ENCODE peak calls at places on chromosome 4, in seven cellular contexts. F is Caco-2, Y is fibroblast of pulmonary artery, K is neural crest cell, Q is glutamatergic neuron, L is kidney, J is B cell. C is an unnamed sample.

GRCh38 chr4:126269106-126269505 is 954.4 kb downstream of the FAT4 start:
- DNase-seq in F (no peak), Y (peak; percentile 71), K (no peak), Q (no peak), L (no peak), J (no peak), C (no peak)

GRCh38 chr4:159855731-159856130 is 752.9 kb downstream of the RAPGEF2 start:
- DNase-seq in F (no peak), Y (no peak), K (no peak), Q (no peak), L (no peak), J (no peak), C (no peak)

GRCh38 chr4:142818009-142818408 is 28.1 kb downstream of the INPP4B start:
- DNase-seq in F (no peak), Y (peak; percentile 80), K (no peak), Q (no peak), L (no peak), J (no peak), C (no peak)

GRCh38 chr4:177001271-177002175 is 208.8 kb upstream of the VEGFC start:
- DNase-seq in F (no peak), Y (peak; percentile 45), K (no peak), Q (no peak), L (no peak), J (no peak), C (no peak)

GRCh38 chr4:101835121-101835904 is 44.8 kb downstream of the BANK1 start:
- DNase-seq in F (no peak), Y (peak; percentile 91), K (no peak), Q (no peak), L (no peak), J (no peak), C (no peak)

GRCh38 chr4:114393295-114394038 is 205.1 kb upstream of the UGT8 start:
- DNase-seq in F (no peak), Y (no peak), K (no peak), Q (no peak), L (no peak), J (no peak), C (no peak)

GRCh38 chr4:78150465-78150864 is 93.3 kb downstream of the FRAS1 start:
- DNase-seq in F (peak; percentile 52), Y (no peak), K (no peak), Q (no peak), L (no peak), J (no peak), C (no peak)

GRCh38 chr4:39730067-39730466 is 32.1 kb downstream of the UBE2K start:
- DNase-seq in F (no peak), Y (no peak), K (no peak), Q (no peak), L (no peak), J (no peak), C (no peak)

GRCh38 chr4:16264798-16265197 is 38.5 kb upstream of the TAPT1 start:
- DNase-seq in F (peak; percentile 46), Y (peak; percentile 73), K (no peak), Q (no peak), L (no peak), J (peak; percentile 45), C (no peak)

GRCh38 chr4:180028682-180029081 is 2214.5 kb upstream of the TENM3 start:
- DNase-seq in F (peak; percentile 65), Y (peak; percentile 1), K (peak; percentile 45), Q (peak; percentile 81), L (no peak), J (peak; percentile 8), C (no peak)

GRCh38 chr4:107988763-107989035 is 990 bp upstream of the HADH start:
- DNase-seq in F (no peak), Y (no peak), K (no peak), Q (no peak), L (no peak), J (no peak), C (no peak)

GRCh38 chr4:126405369-126405982 is 1090.7 kb downstream of the FAT4 start:
- DNase-seq in F (peak; percentile 7), Y (peak; percentile 64), K (no peak), Q (no peak), L (no peak), J (no peak), C (no peak)

GRCh38 chr4:150423074-150423473 is 158.9 kb upstream of the MAB21L2 start:
- DNase-seq in F (no peak), Y (no peak), K (no peak), Q (no peak), L (no peak), J (no peak), C (no peak)

GRCh38 chr4:142532054-142532453 is 314.0 kb downstream of the INPP4B start:
- DNase-seq in F (no peak), Y (no peak), K (no peak), Q (no peak), L (no peak), J (no peak), C (no peak)

GRCh38 chr4:22348410-22348809 is 167.5 kb downstream of the ADGRA3 start:
- DNase-seq in F (no peak), Y (peak; percentile 4), K (no peak), Q (no peak), L (no peak), J (no peak), C (no peak)

GRCh38 chr4:98928131-98928504 is 815 bp downstream of the EIF4E start:
- DNase-seq in F (peak; percentile 85), Y (peak; percentile 77), K (peak; percentile 67), Q (peak; percentile 78), L (peak; percentile 87), J (peak; percentile 51), C (peak; percentile 79)

GRCh38 chr4:38939150-38939549 is 71.5 kb downstream of the FAM114A1 start:
- DNase-seq in F (no peak), Y (no peak), K (no peak), Q (no peak), L (no peak), J (no peak), C (no peak)

DNA sequence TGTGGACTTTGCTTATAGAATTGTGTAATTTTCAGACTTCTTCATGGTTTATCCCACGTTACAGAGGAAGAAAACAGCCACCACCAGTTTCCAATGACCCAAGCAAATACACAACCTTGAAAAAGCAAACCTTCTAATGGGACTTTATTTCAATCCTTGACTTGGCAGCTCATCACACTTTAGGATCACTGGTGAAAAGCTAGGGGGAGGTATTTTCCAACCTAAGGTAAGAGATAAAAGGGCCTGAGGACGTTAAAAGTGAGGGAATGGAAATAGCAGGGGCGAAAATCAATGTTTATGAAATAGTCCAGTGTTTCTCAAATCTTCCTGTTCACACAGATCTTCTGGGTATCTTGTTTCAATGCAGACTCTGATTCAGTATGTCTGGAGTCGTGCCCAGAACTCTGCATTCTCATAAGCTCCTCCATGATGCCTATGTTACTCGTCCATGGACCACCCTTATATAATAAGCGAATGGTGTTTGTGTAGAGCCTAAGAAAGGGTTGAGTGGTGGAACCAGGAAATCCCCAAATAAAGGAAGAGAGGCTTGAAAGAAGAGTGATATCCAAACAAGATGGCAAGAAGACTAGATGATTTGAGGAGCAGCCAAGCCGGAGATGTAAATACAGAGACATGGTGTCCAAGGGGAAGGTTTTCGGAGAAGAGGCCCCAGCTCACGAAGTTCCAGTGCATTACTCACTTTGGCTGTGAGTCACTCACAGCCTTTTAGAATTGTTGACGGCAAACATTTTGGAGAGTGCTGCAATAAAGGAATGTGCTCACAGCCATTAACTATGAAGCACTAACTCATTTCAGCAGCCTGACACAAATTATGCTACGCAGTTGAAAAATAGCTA is 215.6 kb upstream of the PPARGC1A start:
- DNase-seq in F (no peak), Y (peak; percentile 90), K (no peak), Q (no peak), L (no peak), J (no peak), C (no peak)
- TF ChIP-seq CTCF in F (no peak), Y (peak; percentile 2), K (no peak), Q (no peak), L (no peak), J (no peak), C (no peak)

DNA sequence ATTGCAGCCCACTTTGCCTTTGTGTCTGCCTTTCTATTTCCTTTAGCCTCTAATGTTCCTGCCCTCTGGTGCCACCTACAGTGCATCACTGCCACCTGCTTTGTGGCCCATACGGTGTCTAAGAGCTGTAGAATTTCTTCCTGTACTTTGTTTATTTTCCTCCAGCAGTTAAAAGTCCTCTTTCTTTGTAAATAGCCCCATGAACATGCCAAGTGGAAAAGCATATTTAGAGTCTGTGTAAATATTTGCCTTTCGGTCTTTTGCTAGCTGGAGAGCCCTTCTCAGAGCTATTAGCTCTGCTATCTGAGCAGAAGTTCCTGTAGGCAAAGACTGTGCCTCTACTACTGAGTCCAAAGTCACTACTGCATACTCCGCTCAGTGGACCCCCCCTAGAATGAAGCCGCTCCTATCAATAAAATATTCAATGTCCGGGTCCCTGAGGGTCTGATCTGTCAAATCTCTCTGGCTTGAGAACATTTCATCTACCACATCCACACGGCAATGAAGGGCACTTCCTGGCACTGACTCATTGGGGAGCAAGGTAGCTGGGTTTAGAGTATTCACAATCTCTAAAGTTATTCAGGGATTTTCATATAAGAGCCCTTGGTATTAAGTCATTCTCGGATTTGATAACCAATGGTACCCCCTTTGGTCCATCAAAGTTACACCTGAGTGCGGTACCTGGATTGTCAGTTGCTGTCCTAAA is 36.3 kb downstream of the SULT1E1 start:
- DNase-seq in F (peak; percentile 76), Y (peak; percentile 71), K (no peak), Q (no peak), L (no peak), J (no peak), C (no peak)
- TF ChIP-seq CTCF in F (peak; percentile 73), Y (peak; percentile 69), K (peak; percentile 53), Q (no peak), L (peak; percentile 56), J (no peak), C (peak; percentile 67)

GRCh38 chr4:188412499-188412898 is 273.3 kb downstream of the TRIML1 start:
- DNase-seq in F (no peak), Y (no peak), K (no peak), Q (no peak), L (no peak), J (no peak), C (no peak)

GRCh38 chr4:188414441-188414840 is 275.2 kb downstream of the TRIML1 start:
- DNase-seq in F (no peak), Y (no peak), K (no peak), Q (no peak), L (no peak), J (no peak), C (no peak)

GRCh38 chr4:188423039-188423438 is 283.8 kb downstream of the TRIML1 start:
- DNase-seq in F (no peak), Y (no peak), K (no peak), Q (no peak), L (no peak), J (no peak), C (no peak)

GRCh38 chr4:188411805-188412204 is 272.6 kb downstream of the TRIML1 start:
- DNase-seq in F (no peak), Y (no peak), K (no peak), Q (no peak), L (no peak), J (no peak), C (no peak)

DNA sequence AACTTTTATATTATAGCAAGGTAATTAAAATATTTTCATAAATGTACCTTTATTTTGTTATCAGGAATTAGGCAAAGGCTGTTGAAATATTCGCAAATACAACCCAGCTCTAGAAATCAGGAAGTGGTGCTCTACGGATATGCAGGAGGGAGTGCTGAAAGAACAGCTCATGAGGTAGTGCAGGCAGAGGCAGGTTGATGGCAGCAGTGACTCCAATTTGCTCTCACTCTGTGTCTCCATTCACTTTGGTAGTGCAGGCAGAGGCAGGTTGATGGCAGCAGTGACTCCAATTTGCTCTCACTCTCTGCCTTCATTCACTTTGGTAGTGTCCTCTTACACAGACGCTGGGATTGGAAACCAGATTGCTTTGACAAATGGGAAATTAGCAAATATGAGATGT is 277.9 kb downstream of the TRIML1 start:
- DNase-seq in F (peak; percentile 39), Y (no peak), K (no peak), Q (no peak), L (no peak), J (no peak), C (no peak)
- TF ChIP-seq CTCF in F (peak; percentile 31), Y (no peak), K (no peak), Q (no peak), L (peak; percentile 25), J (no peak), C (no peak)

GRCh38 chr4:173530326-173531062 is 465 bp upstream of the HAND2 start:
- DNase-seq in F (no peak), Y (peak; percentile 48), K (no peak), Q (no peak), L (no peak), J (no peak), C (no peak)
- TF ChIP-seq CTCF in F (no peak), Y (no peak), K (no peak), Q (no peak), L (no peak), J (no peak), C (no peak)